ENCODE peak calls at places on chromosomes 7 and 10, in seven cellular contexts. One of them, this sample, is unnamed.
A peak's percentile ranks its signal among the peaks of the same experiment; 100 is the strongest.

GRCh38 chr7:25289522-25289921 is 61.2 kb upstream of the NPVF start:
- DNase-seq in GM10248: no peak
- DNase-seq in astrocyte of the spinal cord: no peak
- DNase-seq in PC-3: no peak
- DNase-seq in nephron progenitor cell: no peak
- DNase-seq in transverse colon: no peak
- DNase-seq in dorsolateral prefrontal cortex: no peak
- DNase-seq in this sample: no peak

GRCh38 chr10:115355162-115355760 is 262.1 kb downstream of the ATRNL1 start:
- DNase-seq in GM10248: peak; percentile 31
- DNase-seq in PC-3: peak; percentile 62
- DNase-seq in transverse colon: peak; percentile 8
- DNase-seq in nephron progenitor cell: peak; percentile 55
- DNase-seq in dorsolateral prefrontal cortex: no peak
- DNase-seq in astrocyte of the spinal cord: peak; percentile 76
- DNase-seq in this sample: no peak

GRCh38 chr7:390761-391410 is 100.9 kb downstream of the FOXL3 start:
- DNase-seq in PC-3: no peak
- DNase-seq in transverse colon: no peak
- DNase-seq in dorsolateral prefrontal cortex: peak; percentile 24
- DNase-seq in nephron progenitor cell: no peak
- DNase-seq in GM10248: no peak
- DNase-seq in astrocyte of the spinal cord: no peak
- DNase-seq in this sample: no peak

GRCh38 chr7:28002638-28003037 is 178.0 kb downstream of the JAZF1 start:
- DNase-seq in GM10248: no peak
- DNase-seq in astrocyte of the spinal cord: no peak
- DNase-seq in nephron progenitor cell: no peak
- DNase-seq in dorsolateral prefrontal cortex: no peak
- DNase-seq in transverse colon: no peak
- DNase-seq in PC-3: peak; percentile 4
- DNase-seq in this sample: no peak

GRCh38 chr10:77333610-77334340 is 303.8 kb downstream of the KCNMA1 start:
- DNase-seq in dorsolateral prefrontal cortex: no peak
- DNase-seq in transverse colon: no peak
- DNase-seq in astrocyte of the spinal cord: no peak
- DNase-seq in PC-3: no peak
- DNase-seq in GM10248: no peak
- DNase-seq in nephron progenitor cell: no peak
- DNase-seq in this sample: no peak

GRCh38 chr10:31064334-31064733 is 32.7 kb upstream of the ZNF438 start:
- DNase-seq in nephron progenitor cell: no peak
- DNase-seq in astrocyte of the spinal cord: peak; percentile 81
- DNase-seq in transverse colon: no peak
- DNase-seq in PC-3: no peak
- DNase-seq in GM10248: no peak
- DNase-seq in dorsolateral prefrontal cortex: no peak
- DNase-seq in this sample: no peak

GRCh38 chr7:22331704-22332103 is 25.2 kb downstream of the RAPGEF5 start:
- DNase-seq in GM10248: no peak
- DNase-seq in dorsolateral prefrontal cortex: no peak
- DNase-seq in PC-3: no peak
- DNase-seq in nephron progenitor cell: no peak
- DNase-seq in transverse colon: no peak
- DNase-seq in astrocyte of the spinal cord: no peak
- DNase-seq in this sample: no peak

GRCh38 chr10:13722747-13723657 is 136.2 kb downstream of the PRPF18 start:
- DNase-seq in dorsolateral prefrontal cortex: no peak
- DNase-seq in PC-3: no peak
- DNase-seq in nephron progenitor cell: no peak
- DNase-seq in GM10248: peak; percentile 39
- DNase-seq in astrocyte of the spinal cord: no peak
- DNase-seq in transverse colon: no peak
- DNase-seq in this sample: no peak

GRCh38 chr7:142567676-142568075 is 181.6 kb upstream of the PRSS1 start:
- DNase-seq in GM10248: no peak
- DNase-seq in dorsolateral prefrontal cortex: no peak
- DNase-seq in transverse colon: no peak
- DNase-seq in nephron progenitor cell: no peak
- DNase-seq in PC-3: no peak
- DNase-seq in astrocyte of the spinal cord: no peak
- DNase-seq in this sample: no peak

GRCh38 chr7:144908943-144909556 is 73.2 kb upstream of the TPK1 start:
- DNase-seq in GM10248: no peak
- DNase-seq in dorsolateral prefrontal cortex: no peak
- DNase-seq in astrocyte of the spinal cord: no peak
- DNase-seq in transverse colon: peak; percentile 30
- DNase-seq in PC-3: no peak
- DNase-seq in nephron progenitor cell: peak; percentile 3
- DNase-seq in this sample: no peak

GRCh38 chr10:91467114-91467513 is 57.0 kb downstream of the HECTD2 start:
- DNase-seq in PC-3: no peak
- DNase-seq in transverse colon: no peak
- DNase-seq in dorsolateral prefrontal cortex: no peak
- DNase-seq in nephron progenitor cell: no peak
- DNase-seq in GM10248: no peak
- DNase-seq in astrocyte of the spinal cord: no peak
- DNase-seq in this sample: no peak

GRCh38 chr10:78934499-78934898 is 134.3 kb upstream of the ZMIZ1 start:
- DNase-seq in dorsolateral prefrontal cortex: no peak
- DNase-seq in astrocyte of the spinal cord: no peak
- DNase-seq in transverse colon: no peak
- DNase-seq in nephron progenitor cell: no peak
- DNase-seq in PC-3: no peak
- DNase-seq in GM10248: no peak
- DNase-seq in this sample: no peak

GRCh38 chr10:95308389-95309302 is 17.8 kb upstream of the PDLIM1 start:
- DNase-seq in dorsolateral prefrontal cortex: no peak
- DNase-seq in nephron progenitor cell: no peak
- DNase-seq in GM10248: no peak
- DNase-seq in PC-3: peak; percentile 97
- DNase-seq in astrocyte of the spinal cord: peak; percentile 98
- DNase-seq in transverse colon: peak; percentile 90
- DNase-seq in this sample: no peak

GRCh38 chr7:20114463-20114862 is 102.7 kb downstream of the MACC1 start:
- DNase-seq in nephron progenitor cell: no peak
- DNase-seq in astrocyte of the spinal cord: no peak
- DNase-seq in GM10248: peak; percentile 41
- DNase-seq in transverse colon: peak; percentile 13
- DNase-seq in dorsolateral prefrontal cortex: no peak
- DNase-seq in PC-3: no peak
- DNase-seq in this sample: no peak

GRCh38 chr7:74405191-74405898 is 48.4 kb upstream of the GTF2IRD1 start:
- DNase-seq in nephron progenitor cell: peak; percentile 66
- DNase-seq in PC-3: no peak
- DNase-seq in transverse colon: no peak
- DNase-seq in dorsolateral prefrontal cortex: no peak
- DNase-seq in GM10248: no peak
- DNase-seq in astrocyte of the spinal cord: no peak
- DNase-seq in this sample: no peak

GRCh38 chr7:896346-897075 is 20.2 kb downstream of the GET4 start:
- DNase-seq in PC-3: no peak
- DNase-seq in transverse colon: no peak
- DNase-seq in nephron progenitor cell: no peak
- DNase-seq in astrocyte of the spinal cord: no peak
- DNase-seq in GM10248: no peak
- DNase-seq in dorsolateral prefrontal cortex: no peak
- DNase-seq in this sample: no peak

GRCh38 chr7:111384065-111384891 is 178.0 kb downstream of the IMMP2L start:
- DNase-seq in GM10248: no peak
- DNase-seq in dorsolateral prefrontal cortex: no peak
- DNase-seq in PC-3: peak; percentile 73
- DNase-seq in transverse colon: no peak
- DNase-seq in astrocyte of the spinal cord: no peak
- DNase-seq in nephron progenitor cell: no peak
- DNase-seq in this sample: no peak

GRCh38 chr10:103870503-103870902 is 15.1 kb upstream of the SH3PXD2A start:
- DNase-seq in transverse colon: no peak
- DNase-seq in nephron progenitor cell: no peak
- DNase-seq in astrocyte of the spinal cord: peak; percentile 46
- DNase-seq in GM10248: no peak
- DNase-seq in PC-3: peak; percentile 79
- DNase-seq in dorsolateral prefrontal cortex: no peak
- DNase-seq in this sample: no peak

GRCh38 chr7:35736725-35737124 is 41.8 kb upstream of the HERPUD2 start:
- DNase-seq in dorsolateral prefrontal cortex: no peak
- DNase-seq in transverse colon: no peak
- DNase-seq in PC-3: peak; percentile 89
- DNase-seq in nephron progenitor cell: no peak
- DNase-seq in GM10248: no peak
- DNase-seq in astrocyte of the spinal cord: no peak
- DNase-seq in this sample: no peak

GRCh38 chr10:15744217-15744865 is 24.6 kb upstream of the ITGA8 start:
- DNase-seq in astrocyte of the spinal cord: peak; percentile 48
- DNase-seq in transverse colon: peak; percentile 48
- DNase-seq in GM10248: peak; percentile 47
- DNase-seq in PC-3: peak; percentile 34
- DNase-seq in dorsolateral prefrontal cortex: no peak
- DNase-seq in nephron progenitor cell: peak; percentile 64
- DNase-seq in this sample: no peak
- TF ChIP-seq CTCF in astrocyte of the spinal cord: peak; percentile 66
- TF ChIP-seq CTCF in transverse colon: no peak
- TF ChIP-seq CTCF in GM10248: peak; percentile 68
- TF ChIP-seq CTCF in PC-3: peak; percentile 55
- TF ChIP-seq CTCF in dorsolateral prefrontal cortex: peak; percentile 52
- TF ChIP-seq CTCF in nephron progenitor cell: peak; percentile 61
- TF ChIP-seq CTCF in this sample: no peak

GRCh38 chr10:33042565-33042964 is 84.5 kb upstream of the ITGB1 start:
- DNase-seq in transverse colon: no peak
- DNase-seq in nephron progenitor cell: no peak
- DNase-seq in GM10248: no peak
- DNase-seq in dorsolateral prefrontal cortex: no peak
- DNase-seq in astrocyte of the spinal cord: no peak
- DNase-seq in PC-3: no peak
- DNase-seq in this sample: no peak

GRCh38 chr10:33052476-33052875 is 94.4 kb upstream of the ITGB1 start:
- DNase-seq in nephron progenitor cell: no peak
- DNase-seq in dorsolateral prefrontal cortex: no peak
- DNase-seq in GM10248: no peak
- DNase-seq in astrocyte of the spinal cord: no peak
- DNase-seq in transverse colon: no peak
- DNase-seq in PC-3: no peak
- DNase-seq in this sample: no peak

GRCh38 chr10:33046792-33047191 is 88.8 kb upstream of the ITGB1 start:
- DNase-seq in dorsolateral prefrontal cortex: no peak
- DNase-seq in transverse colon: no peak
- DNase-seq in PC-3: no peak
- DNase-seq in astrocyte of the spinal cord: no peak
- DNase-seq in GM10248: no peak
- DNase-seq in nephron progenitor cell: no peak
- DNase-seq in this sample: no peak

GRCh38 chr10:33048223-33048622 is 90.2 kb upstream of the ITGB1 start:
- DNase-seq in nephron progenitor cell: no peak
- DNase-seq in PC-3: no peak
- DNase-seq in GM10248: no peak
- DNase-seq in dorsolateral prefrontal cortex: no peak
- DNase-seq in astrocyte of the spinal cord: no peak
- DNase-seq in transverse colon: no peak
- DNase-seq in this sample: no peak

DNA sequence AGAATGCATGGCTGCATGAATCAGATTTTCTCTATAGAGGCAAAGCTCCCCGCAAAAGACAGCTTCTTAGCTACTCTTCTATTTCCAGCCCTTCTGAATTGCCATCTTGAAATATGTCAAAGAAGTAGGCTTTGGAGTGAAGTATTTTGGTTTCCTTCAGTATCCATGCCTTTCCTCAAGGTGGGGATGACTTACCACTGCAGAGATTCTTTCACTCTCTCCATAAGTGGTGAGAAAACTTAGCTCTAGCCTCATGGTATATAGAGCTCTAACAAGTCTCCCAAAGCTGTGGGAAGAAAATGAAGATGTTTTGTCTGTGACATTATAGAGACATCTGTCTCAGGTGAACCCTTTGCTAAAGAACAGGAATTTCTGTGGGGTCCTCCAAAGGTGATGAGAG is 89.6 kb upstream of the ITGB1 start:
- DNase-seq in PC-3: peak; percentile 23
- DNase-seq in GM10248: no peak
- DNase-seq in astrocyte of the spinal cord: no peak
- DNase-seq in nephron progenitor cell: no peak
- DNase-seq in transverse colon: no peak
- DNase-seq in dorsolateral prefrontal cortex: no peak
- DNase-seq in this sample: no peak
- TF ChIP-seq CTCF in PC-3: peak; percentile 15
- TF ChIP-seq CTCF in GM10248: no peak
- TF ChIP-seq CTCF in astrocyte of the spinal cord: no peak
- TF ChIP-seq CTCF in nephron progenitor cell: no peak
- TF ChIP-seq CTCF in transverse colon: no peak
- TF ChIP-seq CTCF in dorsolateral prefrontal cortex: no peak
- TF ChIP-seq CTCF in this sample: no peak

DNA sequence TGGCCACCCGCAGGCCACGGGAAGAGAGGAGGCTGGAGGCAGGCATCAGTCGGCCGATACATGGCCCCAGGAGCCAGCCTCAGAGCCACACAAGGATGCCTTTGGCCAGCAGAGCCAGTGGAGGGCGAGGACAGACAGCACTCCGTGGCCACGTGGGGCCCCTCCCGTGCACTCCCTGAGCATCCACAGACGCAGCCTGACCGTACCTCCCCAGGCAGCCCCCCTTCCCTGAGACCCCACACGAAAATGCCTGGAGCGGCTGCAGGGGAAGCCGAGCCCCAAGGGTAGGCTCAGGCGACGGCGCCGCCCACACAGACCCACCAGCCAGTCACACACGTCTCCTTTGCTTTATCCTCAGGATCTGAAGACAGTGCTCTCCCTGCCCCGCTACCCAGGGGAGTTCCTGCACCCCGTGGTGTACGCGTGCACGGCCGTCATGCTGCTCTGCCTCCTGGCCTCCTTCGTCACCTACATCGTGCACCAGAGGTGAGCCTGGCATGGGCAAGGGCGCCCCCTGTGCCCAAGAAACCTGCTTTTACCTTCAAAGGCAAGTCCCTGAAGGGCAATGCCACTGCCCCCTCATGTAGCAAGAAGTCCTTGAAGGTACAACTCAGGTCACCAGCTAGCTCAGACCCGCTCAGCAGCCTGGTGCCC is 9.0 kb downstream of the ADGRA1 start:
- DNase-seq in GM10248: no peak
- DNase-seq in astrocyte of the spinal cord: no peak
- DNase-seq in dorsolateral prefrontal cortex: no peak
- DNase-seq in nephron progenitor cell: no peak
- DNase-seq in PC-3: no peak
- DNase-seq in transverse colon: no peak
- DNase-seq in this sample: no peak
- TF ChIP-seq CTCF in GM10248: no peak
- TF ChIP-seq CTCF in astrocyte of the spinal cord: no peak
- TF ChIP-seq CTCF in dorsolateral prefrontal cortex: no peak
- TF ChIP-seq CTCF in nephron progenitor cell: no peak
- TF ChIP-seq CTCF in PC-3: no peak
- TF ChIP-seq CTCF in transverse colon: no peak
- TF ChIP-seq CTCF in this sample: no peak

DNA sequence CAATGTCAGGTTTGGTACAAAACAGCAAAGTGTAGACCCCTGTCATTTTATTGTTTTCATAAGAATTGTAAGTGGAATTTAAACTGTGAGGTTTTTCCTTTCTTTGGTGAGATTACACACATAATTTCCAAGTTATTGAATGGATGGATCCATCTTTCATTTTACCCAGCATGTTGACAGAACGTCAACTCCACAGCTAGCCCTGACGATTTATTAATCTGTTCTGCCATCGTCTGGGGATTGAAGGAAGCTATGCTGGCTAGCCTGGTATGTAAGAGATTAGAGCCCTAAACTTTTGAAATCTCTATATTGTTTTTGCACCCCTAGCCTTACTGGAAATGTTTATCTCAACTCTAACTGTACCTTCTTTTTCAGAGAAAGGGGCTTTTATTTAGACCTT is 8.6 kb downstream of the WNT16 start:
- DNase-seq in transverse colon: no peak
- DNase-seq in astrocyte of the spinal cord: no peak
- DNase-seq in PC-3: peak; percentile 56
- DNase-seq in nephron progenitor cell: no peak
- DNase-seq in GM10248: no peak
- DNase-seq in dorsolateral prefrontal cortex: no peak
- DNase-seq in this sample: no peak
- TF ChIP-seq CTCF in transverse colon: no peak
- TF ChIP-seq CTCF in astrocyte of the spinal cord: peak; percentile 24
- TF ChIP-seq CTCF in PC-3: peak; percentile 65
- TF ChIP-seq CTCF in nephron progenitor cell: no peak
- TF ChIP-seq CTCF in GM10248: peak; percentile 44
- TF ChIP-seq CTCF in dorsolateral prefrontal cortex: no peak
- TF ChIP-seq CTCF in this sample: no peak